ENCODE peak calls at places on chromosomes 7 and 10, in six cellular contexts. One of them, this sample, is unnamed.

GRCh38 chr7:2796358-2797352 is 47.5 kb downstream of the GNA12 start:
- DNase-seq in Karpas-422: no peak
- DNase-seq in left ventricle myocardium inferior: peak; percentile 76
- DNase-seq in CD4-positive, alpha-beta memory T cell: no peak
- DNase-seq in BE2C: no peak
- DNase-seq in islet precursor cell: peak; percentile 27
- DNase-seq in this sample: no peak

GRCh38 chr10:4684434-4684833 is 141.6 kb upstream of the AKR1E2 start:
- DNase-seq in Karpas-422: no peak
- DNase-seq in left ventricle myocardium inferior: no peak
- DNase-seq in islet precursor cell: no peak
- DNase-seq in CD4-positive, alpha-beta memory T cell: no peak
- DNase-seq in BE2C: no peak
- DNase-seq in this sample: no peak

GRCh38 chr10:91552706-91553105 is 80.2 kb downstream of the PPP1R3C start:
- DNase-seq in BE2C: peak; percentile 23
- DNase-seq in Karpas-422: no peak
- DNase-seq in left ventricle myocardium inferior: peak; percentile 29
- DNase-seq in islet precursor cell: peak; percentile 57
- DNase-seq in CD4-positive, alpha-beta memory T cell: no peak
- DNase-seq in this sample: no peak

GRCh38 chr7:112723416-112723815 is 66.8 kb downstream of the TMEM168 start:
- DNase-seq in CD4-positive, alpha-beta memory T cell: no peak
- DNase-seq in islet precursor cell: no peak
- DNase-seq in BE2C: no peak
- DNase-seq in Karpas-422: no peak
- DNase-seq in left ventricle myocardium inferior: no peak
- DNase-seq in this sample: peak; percentile 20

GRCh38 chr7:43536773-43537172 is 46.1 kb upstream of the STK17A start:
- DNase-seq in left ventricle myocardium inferior: no peak
- DNase-seq in Karpas-422: no peak
- DNase-seq in islet precursor cell: no peak
- DNase-seq in CD4-positive, alpha-beta memory T cell: no peak
- DNase-seq in BE2C: no peak
- DNase-seq in this sample: no peak

GRCh38 chr10:44759122-44759521 is 152.0 kb upstream of the TMEM72 start:
- DNase-seq in CD4-positive, alpha-beta memory T cell: no peak
- DNase-seq in Karpas-422: peak; percentile 32
- DNase-seq in BE2C: no peak
- DNase-seq in islet precursor cell: no peak
- DNase-seq in left ventricle myocardium inferior: no peak
- DNase-seq in this sample: no peak

GRCh38 chr7:1355568-1356340 is 103.5 kb downstream of the MICALL2 start:
- DNase-seq in Karpas-422: no peak
- DNase-seq in left ventricle myocardium inferior: no peak
- DNase-seq in CD4-positive, alpha-beta memory T cell: no peak
- DNase-seq in BE2C: no peak
- DNase-seq in islet precursor cell: no peak
- DNase-seq in this sample: no peak

GRCh38 chr10:47019546-47019945 is 108.3 kb downstream of the PTPN20 start:
- DNase-seq in islet precursor cell: no peak
- DNase-seq in CD4-positive, alpha-beta memory T cell: no peak
- DNase-seq in BE2C: no peak
- DNase-seq in left ventricle myocardium inferior: no peak
- DNase-seq in Karpas-422: no peak
- DNase-seq in this sample: no peak

GRCh38 chr10:11682896-11683295 is 59.3 kb upstream of the ECHDC3 start:
- DNase-seq in CD4-positive, alpha-beta memory T cell: no peak
- DNase-seq in left ventricle myocardium inferior: no peak
- DNase-seq in Karpas-422: peak; percentile 76
- DNase-seq in islet precursor cell: no peak
- DNase-seq in BE2C: no peak
- DNase-seq in this sample: no peak

GRCh38 chr7:52323202-52323746 is 712.2 kb upstream of the POM121L12 start:
- DNase-seq in CD4-positive, alpha-beta memory T cell: no peak
- DNase-seq in islet precursor cell: no peak
- DNase-seq in Karpas-422: no peak
- DNase-seq in BE2C: no peak
- DNase-seq in left ventricle myocardium inferior: no peak
- DNase-seq in this sample: no peak

GRCh38 chr7:155405399-155406318 is 52.3 kb upstream of the EN2 start:
- DNase-seq in BE2C: no peak
- DNase-seq in Karpas-422: peak; percentile 44
- DNase-seq in left ventricle myocardium inferior: no peak
- DNase-seq in CD4-positive, alpha-beta memory T cell: no peak
- DNase-seq in islet precursor cell: peak; percentile 64
- DNase-seq in this sample: no peak

GRCh38 chr10:129945941-129946760 is 17.9 kb downstream of the EBF3 start:
- DNase-seq in BE2C: no peak
- DNase-seq in CD4-positive, alpha-beta memory T cell: no peak
- DNase-seq in islet precursor cell: no peak
- DNase-seq in Karpas-422: no peak
- DNase-seq in left ventricle myocardium inferior: peak; percentile 48
- DNase-seq in this sample: no peak

GRCh38 chr7:99720370-99721128 is 14.4 kb downstream of the CYP3A7 start:
- DNase-seq in Karpas-422: no peak
- DNase-seq in left ventricle myocardium inferior: no peak
- DNase-seq in CD4-positive, alpha-beta memory T cell: no peak
- DNase-seq in BE2C: no peak
- DNase-seq in islet precursor cell: no peak
- DNase-seq in this sample: peak; percentile 33

GRCh38 chr10:124724279-124725027 is 19.7 kb downstream of the FAM53B start:
- DNase-seq in islet precursor cell: no peak
- DNase-seq in left ventricle myocardium inferior: no peak
- DNase-seq in CD4-positive, alpha-beta memory T cell: no peak
- DNase-seq in BE2C: no peak
- DNase-seq in Karpas-422: no peak
- DNase-seq in this sample: no peak

GRCh38 chr7:66047426-66047825 is 28.2 kb upstream of the ASL start:
- DNase-seq in CD4-positive, alpha-beta memory T cell: no peak
- DNase-seq in BE2C: no peak
- DNase-seq in left ventricle myocardium inferior: no peak
- DNase-seq in Karpas-422: no peak
- DNase-seq in islet precursor cell: peak; percentile 75
- DNase-seq in this sample: peak; percentile 55

GRCh38 chr7:77416621-77417371 is 647 bp upstream of the GSAP start:
- DNase-seq in islet precursor cell: no peak
- DNase-seq in left ventricle myocardium inferior: no peak
- DNase-seq in CD4-positive, alpha-beta memory T cell: no peak
- DNase-seq in Karpas-422: no peak
- DNase-seq in BE2C: no peak
- DNase-seq in this sample: no peak

GRCh38 chr10:29329420-29329819 is 40.5 kb downstream of the LYZL1 start:
- DNase-seq in Karpas-422: no peak
- DNase-seq in islet precursor cell: no peak
- DNase-seq in CD4-positive, alpha-beta memory T cell: no peak
- DNase-seq in left ventricle myocardium inferior: no peak
- DNase-seq in BE2C: no peak
- DNase-seq in this sample: no peak

GRCh38 chr7:102463841-102464576 is 654 bp downstream of the ALKBH4 start:
- DNase-seq in BE2C: no peak
- DNase-seq in CD4-positive, alpha-beta memory T cell: no peak
- DNase-seq in islet precursor cell: peak; percentile 53
- DNase-seq in left ventricle myocardium inferior: no peak
- DNase-seq in Karpas-422: peak; percentile 55
- DNase-seq in this sample: no peak

GRCh38 chr10:89206402-89207180 is 526 bp downstream of the CH25H start:
- DNase-seq in Karpas-422: no peak
- DNase-seq in CD4-positive, alpha-beta memory T cell: peak; percentile 52
- DNase-seq in BE2C: peak; percentile 10
- DNase-seq in left ventricle myocardium inferior: peak; percentile 18
- DNase-seq in islet precursor cell: peak; percentile 64
- DNase-seq in this sample: no peak

GRCh38 chr10:72276421-72277339 is 3.0 kb downstream of the DDIT4 start:
- DNase-seq in islet precursor cell: peak; percentile 69
- DNase-seq in Karpas-422: peak; percentile 72
- DNase-seq in BE2C: no peak
- DNase-seq in left ventricle myocardium inferior: no peak
- DNase-seq in CD4-positive, alpha-beta memory T cell: no peak
- DNase-seq in this sample: no peak

GRCh38 chr7:117262546-117262945 is 60.3 kb downstream of the WNT2 start:
- DNase-seq in CD4-positive, alpha-beta memory T cell: no peak
- DNase-seq in islet precursor cell: no peak
- DNase-seq in left ventricle myocardium inferior: no peak
- DNase-seq in BE2C: no peak
- DNase-seq in Karpas-422: no peak
- DNase-seq in this sample: no peak

GRCh38 chr10:133481086-133481643 is 27.4 kb downstream of the SCART1 start:
- DNase-seq in CD4-positive, alpha-beta memory T cell: no peak
- DNase-seq in BE2C: no peak
- DNase-seq in islet precursor cell: no peak
- DNase-seq in left ventricle myocardium inferior: no peak
- DNase-seq in Karpas-422: no peak
- DNase-seq in this sample: no peak

GRCh38 chr10:61325596-61325995 is 127.6 kb downstream of the TMEM26 start:
- DNase-seq in Karpas-422: no peak
- DNase-seq in BE2C: no peak
- DNase-seq in left ventricle myocardium inferior: no peak
- DNase-seq in CD4-positive, alpha-beta memory T cell: no peak
- DNase-seq in islet precursor cell: no peak
- DNase-seq in this sample: no peak

GRCh38 chr7:106584914-106585759 is 75.8 kb downstream of the CCDC71L start:
- DNase-seq in Karpas-422: peak; percentile 63
- DNase-seq in BE2C: no peak
- DNase-seq in left ventricle myocardium inferior: no peak
- DNase-seq in CD4-positive, alpha-beta memory T cell: no peak
- DNase-seq in islet precursor cell: no peak
- DNase-seq in this sample: no peak

GRCh38 chr7:30168800-30169584 is 34.2 kb downstream of the MTURN start:
- DNase-seq in CD4-positive, alpha-beta memory T cell: no peak
- DNase-seq in islet precursor cell: peak; percentile 81
- DNase-seq in Karpas-422: no peak
- DNase-seq in left ventricle myocardium inferior: no peak
- DNase-seq in BE2C: no peak
- DNase-seq in this sample: peak; percentile 27

GRCh38 chr7:101362334-101363195 is at the start of gene COL26A1:
- DNase-seq in BE2C: peak; percentile 45
- DNase-seq in CD4-positive, alpha-beta memory T cell: no peak
- DNase-seq in left ventricle myocardium inferior: peak; percentile 24
- DNase-seq in Karpas-422: no peak
- DNase-seq in islet precursor cell: peak; percentile 87
- DNase-seq in this sample: no peak

GRCh38 chr7:40493609-40494041 is 358.8 kb downstream of the SUGCT start:
- DNase-seq in BE2C: no peak
- DNase-seq in left ventricle myocardium inferior: no peak
- DNase-seq in islet precursor cell: no peak
- DNase-seq in CD4-positive, alpha-beta memory T cell: no peak
- DNase-seq in Karpas-422: no peak
- DNase-seq in this sample: no peak

GRCh38 chr7:106444068-106444655 is 159.4 kb upstream of the NAMPT start:
- DNase-seq in CD4-positive, alpha-beta memory T cell: no peak
- DNase-seq in islet precursor cell: no peak
- DNase-seq in BE2C: no peak
- DNase-seq in left ventricle myocardium inferior: no peak
- DNase-seq in Karpas-422: no peak
- DNase-seq in this sample: no peak

GRCh38 chr10:27446091-27446918 is 57.8 kb upstream of the RAB18 start:
- DNase-seq in Karpas-422: peak; percentile 63
- DNase-seq in islet precursor cell: no peak
- DNase-seq in left ventricle myocardium inferior: no peak
- DNase-seq in CD4-positive, alpha-beta memory T cell: peak; percentile 50
- DNase-seq in BE2C: no peak
- DNase-seq in this sample: peak; percentile 19

GRCh38 chr10:43026039-43026973 is 50.6 kb upstream of the RET start:
- DNase-seq in Karpas-422: no peak
- DNase-seq in CD4-positive, alpha-beta memory T cell: no peak
- DNase-seq in islet precursor cell: peak; percentile 84
- DNase-seq in BE2C: no peak
- DNase-seq in left ventricle myocardium inferior: no peak
- DNase-seq in this sample: no peak

GRCh38 chr7:156614434-156615264 is 25.9 kb upstream of the RNF32 start:
- DNase-seq in CD4-positive, alpha-beta memory T cell: no peak
- DNase-seq in BE2C: no peak
- DNase-seq in islet precursor cell: no peak
- DNase-seq in left ventricle myocardium inferior: no peak
- DNase-seq in Karpas-422: no peak
- DNase-seq in this sample: no peak